ENCODE peak calls at places on chromosomes 5 and 9, in five cellular contexts. One of them, this sample, is unnamed.

GRCh38 chr5:154520861-154521453 is 42.9 kb upstream of the HAND1 start:
- DNase-seq in HepG2: peak; percentile 34
- DNase-seq in HCT116: peak; percentile 63
- DNase-seq in K562: peak; percentile 68
- DNase-seq in SK-N-SH: peak; percentile 48
- DNase-seq in this sample: peak; percentile 78

GRCh38 chr5:115351356-115352195 is 55.1 kb upstream of the CCDC112 start:
- DNase-seq in SK-N-SH: no peak
- DNase-seq in HepG2: no peak
- DNase-seq in HCT116: no peak
- DNase-seq in K562: no peak
- DNase-seq in this sample: no peak

GRCh38 chr5:176780071-176780850 is 30.1 kb upstream of the UNC5A start:
- DNase-seq in K562: no peak
- DNase-seq in HepG2: no peak
- DNase-seq in HCT116: no peak
- DNase-seq in SK-N-SH: no peak
- DNase-seq in this sample: no peak

GRCh38 chr9:841371-842209 is at the start of gene DMRT1:
- DNase-seq in HepG2: no peak
- DNase-seq in K562: no peak
- DNase-seq in HCT116: no peak
- DNase-seq in SK-N-SH: no peak
- DNase-seq in this sample: no peak

GRCh38 chr5:89042746-89043145 is 159.8 kb upstream of the MEF2C start:
- DNase-seq in K562: no peak
- DNase-seq in SK-N-SH: no peak
- DNase-seq in HCT116: no peak
- DNase-seq in HepG2: no peak
- DNase-seq in this sample: no peak

GRCh38 chr5:16510123-16510522 is 44.5 kb upstream of the ZNF622 start:
- DNase-seq in SK-N-SH: no peak
- DNase-seq in HCT116: no peak
- DNase-seq in HepG2: no peak
- DNase-seq in K562: no peak
- DNase-seq in this sample: no peak

GRCh38 chr9:98506422-98507054 is 202.2 kb downstream of the GABBR2 start:
- DNase-seq in HepG2: no peak
- DNase-seq in HCT116: no peak
- DNase-seq in SK-N-SH: no peak
- DNase-seq in K562: no peak
- DNase-seq in this sample: no peak

GRCh38 chr5:5419291-5420210 is 2.9 kb upstream of the ICE1 start:
- DNase-seq in HepG2: peak; percentile 52
- DNase-seq in K562: peak; percentile 53
- DNase-seq in SK-N-SH: peak; percentile 64
- DNase-seq in HCT116: peak; percentile 48
- DNase-seq in this sample: peak; percentile 65

GRCh38 chr5:93595420-93596136 is 12.6 kb downstream of the NR2F1 start:
- DNase-seq in K562: no peak
- DNase-seq in HepG2: no peak
- DNase-seq in HCT116: no peak
- DNase-seq in SK-N-SH: no peak
- DNase-seq in this sample: no peak

GRCh38 chr5:43636076-43636475 is 33.1 kb downstream of the NNT start:
- DNase-seq in HepG2: no peak
- DNase-seq in HCT116: no peak
- DNase-seq in SK-N-SH: no peak
- DNase-seq in K562: no peak
- DNase-seq in this sample: no peak

GRCh38 chr9:12503606-12504122 is 189.5 kb upstream of the TYRP1 start:
- DNase-seq in K562: no peak
- DNase-seq in HepG2: no peak
- DNase-seq in HCT116: no peak
- DNase-seq in SK-N-SH: no peak
- DNase-seq in this sample: no peak

GRCh38 chr9:116516456-116516855 is 170.6 kb upstream of the TRIM32 start:
- DNase-seq in SK-N-SH: no peak
- DNase-seq in HCT116: no peak
- DNase-seq in K562: no peak
- DNase-seq in HepG2: no peak
- DNase-seq in this sample: no peak

GRCh38 chr9:86115886-86116285 is 16.5 kb upstream of the GOLM1 start:
- DNase-seq in K562: no peak
- DNase-seq in SK-N-SH: no peak
- DNase-seq in HepG2: no peak
- DNase-seq in HCT116: no peak
- DNase-seq in this sample: no peak

GRCh38 chr9:27625751-27626628 is 52.7 kb upstream of the C9orf72 start:
- DNase-seq in K562: no peak
- DNase-seq in HepG2: no peak
- DNase-seq in SK-N-SH: no peak
- DNase-seq in HCT116: no peak
- DNase-seq in this sample: no peak

GRCh38 chr5:156326718-156327259 is at the start of gene SGCD:
- DNase-seq in SK-N-SH: peak; percentile 46
- DNase-seq in K562: no peak
- DNase-seq in HCT116: no peak
- DNase-seq in HepG2: no peak
- DNase-seq in this sample: peak; percentile 45

GRCh38 chr5:177479774-177480173 is 6.3 kb upstream of the DBN1 start:
- DNase-seq in SK-N-SH: peak; percentile 75
- DNase-seq in K562: no peak
- DNase-seq in HepG2: no peak
- DNase-seq in HCT116: no peak
- DNase-seq in this sample: no peak

GRCh38 chr5:156920042-156920860 is 42.8 kb downstream of the TIMD4 start:
- DNase-seq in HepG2: no peak
- DNase-seq in K562: no peak
- DNase-seq in SK-N-SH: no peak
- DNase-seq in HCT116: no peak
- DNase-seq in this sample: no peak

GRCh38 chr5:180135128-180135955 is 63.8 kb upstream of the RNF130 start:
- DNase-seq in HCT116: peak; percentile 48
- DNase-seq in K562: no peak
- DNase-seq in SK-N-SH: no peak
- DNase-seq in HepG2: no peak
- DNase-seq in this sample: no peak

GRCh38 chr5:6713274-6714181 is at the start of gene TENT4A:
- DNase-seq in HepG2: no peak
- DNase-seq in HCT116: no peak
- DNase-seq in SK-N-SH: peak; percentile 99
- DNase-seq in K562: peak; percentile 98
- DNase-seq in this sample: peak; percentile 35

GRCh38 chr9:109817846-109818472 is 38.0 kb downstream of the PALM2AKAP2 start:
- DNase-seq in SK-N-SH: peak; percentile 45
- DNase-seq in K562: peak; percentile 73
- DNase-seq in HCT116: peak; percentile 78
- DNase-seq in HepG2: peak; percentile 83
- DNase-seq in this sample: peak; percentile 69

GRCh38 chr5:132961887-132962286 is 1.5 kb downstream of the AFF4 start:
- DNase-seq in HCT116: no peak
- DNase-seq in K562: no peak
- DNase-seq in HepG2: no peak
- DNase-seq in SK-N-SH: no peak
- DNase-seq in this sample: no peak

GRCh38 chr5:133670336-133670735 is 58.0 kb upstream of the FSTL4 start:
- DNase-seq in HCT116: no peak
- DNase-seq in HepG2: no peak
- DNase-seq in K562: no peak
- DNase-seq in SK-N-SH: no peak
- DNase-seq in this sample: no peak

GRCh38 chr5:108681079-108681921 is 66.4 kb upstream of the FER start:
- DNase-seq in SK-N-SH: peak; percentile 62
- DNase-seq in K562: peak; percentile 35
- DNase-seq in HepG2: peak; percentile 50
- DNase-seq in HCT116: peak; percentile 51
- DNase-seq in this sample: peak; percentile 79

GRCh38 chr9:6024035-6024554 is 8.7 kb upstream of the RANBP6 start:
- DNase-seq in K562: peak; percentile 14
- DNase-seq in HCT116: peak; percentile 66
- DNase-seq in SK-N-SH: peak; percentile 28
- DNase-seq in HepG2: peak; percentile 35
- DNase-seq in this sample: no peak

GRCh38 chr5:168992687-168993086 is 308.3 kb downstream of the SLIT3 start:
- DNase-seq in SK-N-SH: peak; percentile 61
- DNase-seq in HCT116: peak; percentile 22
- DNase-seq in K562: no peak
- DNase-seq in HepG2: peak; percentile 16
- DNase-seq in this sample: peak; percentile 42

GRCh38 chr9:2085719-2086515 is 70.8 kb downstream of the SMARCA2 start:
- DNase-seq in HCT116: no peak
- DNase-seq in HepG2: no peak
- DNase-seq in SK-N-SH: peak; percentile 33
- DNase-seq in K562: no peak
- DNase-seq in this sample: no peak

GRCh38 chr5:109759304-109759703 is 69.6 kb downstream of the MAN2A1 start:
- DNase-seq in HepG2: no peak
- DNase-seq in SK-N-SH: no peak
- DNase-seq in HCT116: no peak
- DNase-seq in K562: no peak
- DNase-seq in this sample: no peak

GRCh38 chr5:76016258-76016657 is 66.9 kb upstream of the SV2C start:
- DNase-seq in SK-N-SH: no peak
- DNase-seq in HCT116: no peak
- DNase-seq in K562: no peak
- DNase-seq in HepG2: no peak
- DNase-seq in this sample: no peak

GRCh38 chr5:39605966-39606591 is 181.3 kb upstream of the DAB2 start:
- DNase-seq in HCT116: no peak
- DNase-seq in HepG2: no peak
- DNase-seq in K562: no peak
- DNase-seq in SK-N-SH: no peak
- DNase-seq in this sample: peak; percentile 27

GRCh38 chr5:120794121-120794520 is 330.0 kb downstream of the PRR16 start:
- DNase-seq in K562: no peak
- DNase-seq in SK-N-SH: no peak
- DNase-seq in HepG2: no peak
- DNase-seq in HCT116: no peak
- DNase-seq in this sample: no peak

GRCh38 chr9:98635374-98635773 is 73.4 kb downstream of the GABBR2 start:
- DNase-seq in K562: no peak
- DNase-seq in SK-N-SH: no peak
- DNase-seq in HepG2: no peak
- DNase-seq in HCT116: no peak
- DNase-seq in this sample: no peak

GRCh38 chr5:74433255-74434123 is 207.0 kb downstream of the ENC1 start:
- DNase-seq in HepG2: no peak
- DNase-seq in SK-N-SH: no peak
- DNase-seq in K562: no peak
- DNase-seq in HCT116: no peak
- DNase-seq in this sample: no peak

GRCh38 chr5:45696206-45696836 is at the start of gene HCN1:
- DNase-seq in K562: no peak
- DNase-seq in HepG2: peak; percentile 17
- DNase-seq in HCT116: no peak
- DNase-seq in SK-N-SH: peak; percentile 81
- DNase-seq in this sample: peak; percentile 9
- TF ChIP-seq JUND in K562: no peak
- TF ChIP-seq JUND in HepG2: no peak
- TF ChIP-seq JUND in HCT116: no peak
- TF ChIP-seq JUND in SK-N-SH: no peak
- TF ChIP-seq JUND in this sample: no peak

GRCh38 chr9:126055386-126055785 is 271.2 kb upstream of the MVB12B start:
- DNase-seq in SK-N-SH: no peak
- DNase-seq in HCT116: no peak
- DNase-seq in K562: no peak
- DNase-seq in HepG2: no peak
- DNase-seq in this sample: no peak
- TF ChIP-seq JUND in SK-N-SH: no peak
- TF ChIP-seq JUND in HCT116: no peak
- TF ChIP-seq JUND in K562: no peak
- TF ChIP-seq JUND in HepG2: no peak
- TF ChIP-seq JUND in this sample: no peak

DNA sequence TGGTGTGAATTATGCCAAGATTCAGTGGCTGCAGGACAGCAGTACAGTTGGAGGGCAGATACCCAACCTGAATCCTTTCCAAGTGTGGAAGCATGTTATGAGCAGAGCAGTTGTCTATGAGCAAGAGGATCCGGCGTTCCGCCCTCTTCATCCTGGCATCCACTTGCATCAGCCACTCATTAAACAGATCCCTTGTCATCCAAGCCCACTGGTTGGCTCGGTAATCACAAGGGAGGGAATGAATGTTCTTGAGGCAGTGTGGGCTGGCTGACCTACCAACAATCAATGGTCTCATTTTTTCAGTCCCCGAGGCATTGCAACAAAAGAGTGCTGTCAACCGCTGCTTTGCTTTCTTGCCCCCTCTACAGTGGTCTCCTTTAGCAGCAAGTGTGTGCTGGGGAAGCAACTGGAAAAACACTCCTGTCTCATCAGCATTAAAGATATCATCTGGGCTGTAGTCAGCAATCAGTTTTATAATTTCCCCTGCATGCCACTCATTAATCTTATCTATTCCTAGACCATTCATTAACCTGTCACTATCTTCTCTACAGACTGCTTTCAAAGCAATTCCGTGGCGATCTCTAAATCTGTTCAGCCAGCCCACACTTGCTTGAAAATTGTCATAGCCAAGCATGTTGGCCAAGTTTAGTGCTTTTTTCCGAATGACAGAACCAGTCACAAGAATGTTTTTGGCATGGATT is 4.9 kb downstream of the TIGD6 start:
- DNase-seq in SK-N-SH: peak; percentile 27
- DNase-seq in K562: no peak
- DNase-seq in HepG2: no peak
- DNase-seq in HCT116: no peak
- DNase-seq in this sample: peak; percentile 32
- TF ChIP-seq JUND in SK-N-SH: no peak
- TF ChIP-seq JUND in K562: no peak
- TF ChIP-seq JUND in HepG2: no peak
- TF ChIP-seq JUND in HCT116: no peak
- TF ChIP-seq JUND in this sample: no peak

GRCh38 chr9:122912671-122912963 is 506 bp downstream of the ZBTB6 start:
- DNase-seq in SK-N-SH: no peak
- DNase-seq in K562: no peak
- DNase-seq in HepG2: no peak
- DNase-seq in HCT116: no peak
- DNase-seq in this sample: no peak

DNA sequence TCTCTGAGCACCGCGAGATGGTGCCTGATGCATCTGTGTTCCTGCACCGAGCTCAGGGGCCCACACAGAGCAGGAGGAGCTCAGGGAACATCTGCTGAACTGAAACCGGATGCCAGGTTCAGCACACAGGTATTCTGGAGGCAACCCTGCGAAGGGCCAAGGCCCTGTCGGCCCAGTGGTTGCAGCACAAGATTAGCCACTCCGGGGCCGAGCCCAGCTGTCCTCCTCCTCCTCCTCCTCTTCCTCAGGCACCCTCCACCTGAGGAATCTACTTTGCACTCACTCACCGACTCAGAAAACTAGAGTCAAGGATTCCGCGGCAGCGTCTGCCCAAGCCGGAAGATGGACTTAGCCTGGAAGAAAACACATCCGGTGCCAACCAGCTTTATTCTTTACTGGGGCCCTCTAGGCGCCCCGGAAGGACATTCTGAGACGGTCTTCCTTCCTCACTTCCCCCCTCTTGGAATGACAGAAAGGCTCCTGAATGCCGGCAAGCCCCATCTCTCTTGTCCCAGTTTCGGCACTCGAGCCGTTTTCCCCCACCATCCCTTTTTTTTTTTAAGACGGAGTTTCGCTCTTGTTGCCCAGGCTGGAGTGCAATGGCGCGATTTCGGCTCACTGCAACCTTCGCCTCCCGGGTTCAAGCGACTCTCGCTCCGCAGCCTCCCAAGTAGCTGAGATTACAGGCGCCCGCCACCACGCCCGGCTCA is at the start of gene ZBTB6:
- DNase-seq in HCT116: peak; percentile 79
- DNase-seq in K562: peak; percentile 61
- DNase-seq in SK-N-SH: peak; percentile 81
- DNase-seq in HepG2: peak; percentile 83
- DNase-seq in this sample: peak; percentile 95
- TF ChIP-seq JUND in HCT116: no peak
- TF ChIP-seq JUND in K562: no peak
- TF ChIP-seq JUND in SK-N-SH: no peak
- TF ChIP-seq JUND in HepG2: no peak
- TF ChIP-seq JUND in this sample: no peak